ENCODE peak calls at places on chromosomes 3 and 15, in six cellular contexts. One of them, this sample, is unnamed. For H3K36me3, the result is how much of the 10 kb centered on the place peaks cover.

GRCh38 chr3:52092891-52093290 is 36.5 kb upstream of the DUSP7 start:
- DNase-seq in right lobe of liver: no peak
- DNase-seq in stomach: no peak
- DNase-seq in PC-9: no peak
- DNase-seq in ovary: no peak
- DNase-seq in uterus: no peak
- DNase-seq in this sample: no peak

GRCh38 chr3:170942011-170942410 is 33.6 kb upstream of the EIF5A2 start:
- DNase-seq in stomach: no peak
- DNase-seq in ovary: no peak
- DNase-seq in PC-9: peak
- DNase-seq in uterus: no peak
- DNase-seq in right lobe of liver: no peak
- DNase-seq in this sample: no peak

GRCh38 chr3:184512621-184513020 is 49.0 kb upstream of the EPHB3 start:
- DNase-seq in PC-9: no peak
- DNase-seq in right lobe of liver: no peak
- DNase-seq in stomach: no peak
- DNase-seq in ovary: no peak
- DNase-seq in uterus: no peak
- DNase-seq in this sample: no peak

GRCh38 chr15:48617619-48618018 is 27.9 kb downstream of the FBN1 start:
- DNase-seq in uterus: peak
- DNase-seq in stomach: peak
- DNase-seq in right lobe of liver: no peak
- DNase-seq in PC-9: no peak
- DNase-seq in ovary: peak
- DNase-seq in this sample: no peak

GRCh38 chr15:84727429-84727828 is 11.5 kb upstream of the SEC11A start:
- DNase-seq in uterus: no peak
- DNase-seq in stomach: no peak
- DNase-seq in ovary: no peak
- DNase-seq in PC-9: no peak
- DNase-seq in right lobe of liver: no peak
- DNase-seq in this sample: no peak

GRCh38 chr3:15766406-15766805 is 31.4 kb downstream of the ANKRD28 start:
- DNase-seq in right lobe of liver: no peak
- DNase-seq in uterus: no peak
- DNase-seq in ovary: no peak
- DNase-seq in stomach: no peak
- DNase-seq in PC-9: no peak
- DNase-seq in this sample: no peak

GRCh38 chr15:69973102-69973714 is 124.5 kb downstream of the TLE3 start:
- DNase-seq in uterus: no peak
- DNase-seq in stomach: no peak
- DNase-seq in ovary: no peak
- DNase-seq in right lobe of liver: no peak
- DNase-seq in PC-9: peak
- DNase-seq in this sample: no peak

GRCh38 chr3:11204697-11205397 is 50.6 kb downstream of the HRH1 start:
- DNase-seq in PC-9: no peak
- DNase-seq in stomach: no peak
- DNase-seq in right lobe of liver: no peak
- DNase-seq in uterus: no peak
- DNase-seq in ovary: peak
- DNase-seq in this sample: no peak

GRCh38 chr15:33298631-33299030 is 12.1 kb upstream of the RYR3 start:
- DNase-seq in PC-9: peak
- DNase-seq in uterus: no peak
- DNase-seq in right lobe of liver: no peak
- DNase-seq in ovary: no peak
- DNase-seq in stomach: no peak
- DNase-seq in this sample: no peak

GRCh38 chr15:27077790-27078189 is 106.8 kb downstream of the GABRG3 start:
- DNase-seq in ovary: no peak
- DNase-seq in uterus: no peak
- DNase-seq in right lobe of liver: no peak
- DNase-seq in stomach: no peak
- DNase-seq in PC-9: no peak
- DNase-seq in this sample: no peak

GRCh38 chr3:177516130-177517011 is 319.1 kb upstream of the TBL1XR1 start:
- DNase-seq in PC-9: no peak
- DNase-seq in uterus: peak
- DNase-seq in ovary: peak
- DNase-seq in right lobe of liver: peak
- DNase-seq in stomach: no peak
- DNase-seq in this sample: no peak

GRCh38 chr3:6825527-6825926 is 35.4 kb upstream of the GRM7 start:
- DNase-seq in PC-9: no peak
- DNase-seq in uterus: no peak
- DNase-seq in right lobe of liver: no peak
- DNase-seq in ovary: no peak
- DNase-seq in stomach: no peak
- DNase-seq in this sample: no peak

GRCh38 chr3:186095584-186096061 is 13.3 kb downstream of the ETV5 start:
- DNase-seq in right lobe of liver: peak
- DNase-seq in PC-9: no peak
- DNase-seq in uterus: no peak
- DNase-seq in ovary: no peak
- DNase-seq in stomach: peak
- DNase-seq in this sample: no peak

DNA sequence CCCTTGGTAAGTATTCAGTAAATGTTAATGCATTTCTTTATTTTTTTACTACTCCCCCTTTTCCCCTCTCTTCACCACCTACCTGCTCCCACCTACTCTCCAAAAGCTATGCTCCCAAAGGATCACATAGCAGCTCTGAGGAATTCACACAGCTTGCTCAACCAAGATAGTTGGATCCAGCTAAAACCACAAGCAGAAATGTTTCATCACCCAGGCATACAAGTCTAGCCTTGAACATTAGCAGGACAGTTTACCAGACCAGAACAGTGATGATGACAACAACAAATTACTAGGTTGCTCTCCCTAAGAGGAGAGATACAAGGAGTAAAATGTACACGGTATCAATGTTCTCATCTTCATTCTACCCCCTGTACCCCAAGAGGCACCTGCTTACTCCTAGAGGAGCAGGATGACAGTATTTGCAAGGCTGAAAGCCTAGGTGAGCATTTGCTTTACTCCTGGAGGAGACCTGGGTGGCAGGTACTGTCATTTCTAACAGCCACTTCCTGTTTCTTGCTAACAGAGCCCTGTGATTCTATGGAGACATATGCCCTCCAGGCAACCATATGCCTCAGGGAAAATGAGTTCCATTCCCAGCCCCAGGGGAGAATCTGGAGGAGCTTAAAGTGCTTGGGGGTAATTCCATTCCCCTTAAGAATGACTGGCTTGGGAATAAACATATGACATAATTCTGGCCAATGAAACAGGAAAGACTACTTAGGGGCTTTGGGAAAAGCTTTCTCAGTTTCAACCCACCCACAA is 237.5 kb downstream of the NTRK3 start:
- DNase-seq in stomach: no peak
- DNase-seq in ovary: no peak
- DNase-seq in right lobe of liver: no peak
- DNase-seq in uterus: no peak
- DNase-seq in PC-9: no peak
- DNase-seq in this sample: no peak
- H3K27ac ChIP-seq in stomach: no peak
- H3K27ac ChIP-seq in ovary: no peak
- H3K27ac ChIP-seq in right lobe of liver: no peak
- H3K27ac ChIP-seq in uterus: no peak
- H3K27ac ChIP-seq in PC-9: no peak
- H3K27ac ChIP-seq in this sample: no peak

GRCh38 chr15:98957655-98958054 is 49.9 kb downstream of the PGPEP1L start:
- DNase-seq in right lobe of liver: no peak
- DNase-seq in ovary: no peak
- DNase-seq in PC-9: no peak
- DNase-seq in uterus: no peak
- DNase-seq in stomach: no peak
- DNase-seq in this sample: no peak
- H3K36me3 ChIP-seq in right lobe of liver: under half
- H3K36me3 ChIP-seq in ovary: under half
- H3K36me3 ChIP-seq in PC-9: under half
- H3K36me3 ChIP-seq in uterus: under half
- H3K36me3 ChIP-seq in stomach: under half
- H3K36me3 ChIP-seq in this sample: half or more

GRCh38 chr3:181379278-181379677 is 332.4 kb upstream of the SOX2 start:
- DNase-seq in ovary: no peak
- DNase-seq in PC-9: no peak
- DNase-seq in uterus: no peak
- DNase-seq in right lobe of liver: no peak
- DNase-seq in stomach: no peak
- DNase-seq in this sample: no peak

GRCh38 chr3:181383201-181383600 is 328.5 kb upstream of the SOX2 start:
- DNase-seq in stomach: no peak
- DNase-seq in PC-9: no peak
- DNase-seq in ovary: no peak
- DNase-seq in right lobe of liver: no peak
- DNase-seq in uterus: no peak
- DNase-seq in this sample: no peak

GRCh38 chr3:181384970-181385369 is 326.8 kb upstream of the SOX2 start:
- DNase-seq in PC-9: no peak
- DNase-seq in stomach: no peak
- DNase-seq in ovary: no peak
- DNase-seq in uterus: no peak
- DNase-seq in right lobe of liver: no peak
- DNase-seq in this sample: no peak

GRCh38 chr3:181382656-181383055 is 329.1 kb upstream of the SOX2 start:
- DNase-seq in ovary: no peak
- DNase-seq in PC-9: no peak
- DNase-seq in right lobe of liver: no peak
- DNase-seq in uterus: no peak
- DNase-seq in stomach: no peak
- DNase-seq in this sample: no peak

DNA sequence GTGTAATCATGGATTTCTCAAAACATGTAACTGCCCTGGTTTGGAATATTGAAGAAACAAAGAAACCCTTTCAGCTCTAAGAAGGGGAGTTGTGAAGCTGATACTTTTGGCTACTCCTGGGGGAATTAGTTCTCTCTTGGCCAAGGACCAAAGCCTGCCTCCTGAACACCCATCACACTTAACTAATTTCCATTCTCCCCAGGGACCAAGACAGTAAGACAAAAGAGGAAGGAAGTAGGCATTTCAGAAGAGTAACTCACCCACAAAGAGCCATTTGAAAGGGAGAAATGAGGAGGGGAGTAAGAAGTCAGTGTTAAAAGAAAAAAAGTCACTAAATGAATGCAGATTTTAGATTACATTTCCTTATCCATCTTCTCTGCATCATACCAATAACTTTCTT is 328.0 kb upstream of the SOX2 start:
- DNase-seq in right lobe of liver: no peak
- DNase-seq in stomach: no peak
- DNase-seq in ovary: no peak
- DNase-seq in PC-9: no peak
- DNase-seq in uterus: no peak
- DNase-seq in this sample: no peak
- H3K27ac ChIP-seq in right lobe of liver: no peak
- H3K27ac ChIP-seq in stomach: no peak
- H3K27ac ChIP-seq in ovary: no peak
- H3K27ac ChIP-seq in PC-9: no peak
- H3K27ac ChIP-seq in uterus: no peak
- H3K27ac ChIP-seq in this sample: no peak

GRCh38 chr15:66524801-66525200 is 19.7 kb downstream of the ZWILCH start:
- DNase-seq in stomach: no peak
- DNase-seq in ovary: no peak
- DNase-seq in PC-9: no peak
- DNase-seq in uterus: no peak
- DNase-seq in right lobe of liver: no peak
- DNase-seq in this sample: no peak

DNA sequence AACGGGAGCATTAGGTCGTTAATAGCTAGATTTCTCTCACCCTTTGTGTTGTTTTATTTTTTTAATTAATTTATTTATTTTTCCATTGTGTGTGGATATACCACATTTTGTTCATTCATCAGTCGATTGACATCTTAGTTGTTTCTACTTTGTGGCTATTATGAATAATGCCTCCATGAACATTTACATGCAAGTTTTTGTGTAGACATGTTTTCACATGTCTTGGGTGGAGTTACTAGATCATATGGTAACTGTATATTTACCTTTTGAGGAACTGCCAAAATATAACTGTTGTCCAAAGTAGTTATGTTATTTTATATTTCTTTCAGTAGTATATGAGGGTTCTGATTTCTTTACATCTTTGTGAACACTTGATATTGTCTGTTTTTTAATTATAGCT is 18.8 kb downstream of the ZWILCH start:
- DNase-seq in stomach: no peak
- DNase-seq in ovary: no peak
- DNase-seq in PC-9: no peak
- DNase-seq in right lobe of liver: no peak
- DNase-seq in uterus: no peak
- DNase-seq in this sample: no peak
- H3K36me3 ChIP-seq in stomach: under half
- H3K36me3 ChIP-seq in ovary: under half
- H3K36me3 ChIP-seq in PC-9: under half
- H3K36me3 ChIP-seq in right lobe of liver: under half
- H3K36me3 ChIP-seq in uterus: under half
- H3K36me3 ChIP-seq in this sample: under half

This sample was measured in tibial artery.